ENCODE peak calls at places on chromosomes 7 and 10, in eight cellular contexts. M, P, B, X, V, O, U and Y are unnamed samples.

GRCh38 chr10:127195041-127195506 is 1.3 kb downstream of the INSYN2A start:
- DNase-seq in M (no peak), P (no peak), B (no peak), X (no peak), V (peak), O (no peak), U (no peak), Y (no peak)

GRCh38 chr7:69617364-69617763 is 19.1 kb downstream of the AUTS2 start:
- DNase-seq in M (no peak), P (no peak), B (no peak), X (no peak), V (no peak), O (no peak), U (no peak), Y (no peak)

GRCh38 chr7:155547161-155547791 is 917 bp upstream of the CNPY1 start:
- DNase-seq in M (no peak), P (no peak), B (no peak), X (no peak), V (no peak), O (no peak), U (no peak), Y (no peak)

GRCh38 chr7:17184805-17185689 is 113.4 kb upstream of the AHR start:
- DNase-seq in M (no peak), P (no peak), B (no peak), X (peak), V (peak), O (peak), U (peak), Y (no peak)

GRCh38 chr7:37287093-37287492 is 161.6 kb downstream of the ELMO1 start:
- DNase-seq in M (no peak), P (no peak), B (no peak), X (no peak), V (peak), O (no peak), U (no peak), Y (no peak)

GRCh38 chr7:23546897-23547572 is 15.3 kb upstream of the TRA2A start:
- DNase-seq in M (peak), P (peak), B (peak), X (peak), V (peak), O (peak), U (peak), Y (peak)

GRCh38 chr7:149053885-149054284 is 25.6 kb upstream of the PDIA4 start:
- DNase-seq in M (no peak), P (no peak), B (no peak), X (no peak), V (no peak), O (no peak), U (no peak), Y (no peak)

GRCh38 chr7:34342403-34342802 is 315.6 kb upstream of the NPSR1 start:
- DNase-seq in M (no peak), P (no peak), B (no peak), X (no peak), V (no peak), O (no peak), U (no peak), Y (no peak)

GRCh38 chr7:116524609-116525297 is at the start of gene CAV1:
- DNase-seq in M (peak), P (peak), B (peak), X (peak), V (peak), O (peak), U (peak), Y (no peak)

GRCh38 chr7:36132025-36132424 is 21.0 kb upstream of the EEPD1 start:
- DNase-seq in M (no peak), P (no peak), B (no peak), X (no peak), V (no peak), O (no peak), U (no peak), Y (no peak)

GRCh38 chr10:118373786-118374185 is 31.7 kb upstream of the FAM204A start:
- DNase-seq in M (no peak), P (no peak), B (no peak), X (peak), V (peak), O (peak), U (peak), Y (no peak)

GRCh38 chr7:30556854-30557644 is 37.6 kb upstream of the GARS1 start:
- DNase-seq in M (no peak), P (no peak), B (no peak), X (no peak), V (no peak), O (peak), U (no peak), Y (no peak)

GRCh38 chr10:103448751-103449150 is 3.4 kb downstream of the CALHM2 start:
- DNase-seq in M (no peak), P (peak), B (peak), X (peak), V (peak), O (peak), U (no peak), Y (no peak)

GRCh38 chr10:60707841-60708240 is 70.4 kb upstream of the CDK1 start:
- DNase-seq in M (no peak), P (no peak), B (no peak), X (no peak), V (no peak), O (no peak), U (no peak), Y (no peak)
- TF ChIP-seq CTCF in M (no peak), P (no peak), B (no peak), X (no peak), V (no peak), O (no peak), U (no peak), Y (no peak)

GRCh38 chr7:143345428-143345900 is 17.0 kb downstream of the FAM131B start:
- DNase-seq in M (peak), P (no peak), B (peak), X (peak), V (peak), O (peak), U (no peak), Y (peak)
- TF ChIP-seq CTCF in M (peak), P (no peak), B (peak), X (peak), V (peak), O (peak), U (peak), Y (peak)

GRCh38 chr7:93535616-93536015 is 38.9 kb downstream of the CALCR start:
- DNase-seq in M (no peak), P (no peak), B (no peak), X (no peak), V (no peak), O (no peak), U (no peak), Y (no peak)

DNA sequence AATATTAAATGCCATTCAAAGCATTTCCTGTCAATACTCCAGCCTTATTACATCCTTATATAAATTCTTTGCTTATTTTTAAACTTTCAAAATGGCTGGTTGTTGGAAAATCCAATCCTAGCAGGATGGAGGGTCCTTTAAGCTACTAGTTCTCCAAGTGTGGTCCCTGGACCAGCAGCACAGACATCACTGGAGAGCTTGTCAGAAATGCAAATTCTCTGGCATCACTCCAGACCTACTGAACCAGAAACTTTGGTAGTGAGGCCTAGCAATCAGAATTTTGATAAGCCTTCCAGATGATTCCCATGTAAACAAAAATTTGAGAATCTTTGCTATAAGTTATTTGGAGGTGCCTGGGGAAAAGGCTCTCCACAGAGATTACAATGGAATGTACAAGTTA is 43.8 kb downstream of the CALCR start:
- DNase-seq in M (no peak), P (no peak), B (no peak), X (no peak), V (no peak), O (no peak), U (no peak), Y (no peak)
- TF ChIP-seq CTCF in M (no peak), P (no peak), B (no peak), X (no peak), V (no peak), O (no peak), U (no peak), Y (no peak)

GRCh38 chr10:68080853-68081431 is 5.9 kb upstream of the HERC4 start:
- DNase-seq in M (no peak), P (no peak), B (no peak), X (no peak), V (no peak), O (no peak), U (no peak), Y (no peak)

GRCh38 chr10:68081916-68082315 is 6.8 kb upstream of the HERC4 start:
- DNase-seq in M (no peak), P (no peak), B (no peak), X (no peak), V (no peak), O (no peak), U (no peak), Y (no peak)

GRCh38 chr10:68083953-68084352 is 8.9 kb upstream of the HERC4 start:
- DNase-seq in M (no peak), P (no peak), B (no peak), X (no peak), V (no peak), O (no peak), U (no peak), Y (no peak)

GRCh38 chr10:68086011-68086410 is 10.9 kb upstream of the HERC4 start:
- DNase-seq in M (no peak), P (no peak), B (no peak), X (no peak), V (no peak), O (no peak), U (no peak), Y (no peak)

GRCh38 chr10:68082815-68083395 is 7.8 kb upstream of the HERC4 start:
- DNase-seq in M (no peak), P (no peak), B (no peak), X (peak), V (peak), O (no peak), U (no peak), Y (no peak)
- TF ChIP-seq CTCF in M (no peak), P (peak), B (peak), X (peak), V (peak), O (peak), U (peak), Y (peak)

DNA sequence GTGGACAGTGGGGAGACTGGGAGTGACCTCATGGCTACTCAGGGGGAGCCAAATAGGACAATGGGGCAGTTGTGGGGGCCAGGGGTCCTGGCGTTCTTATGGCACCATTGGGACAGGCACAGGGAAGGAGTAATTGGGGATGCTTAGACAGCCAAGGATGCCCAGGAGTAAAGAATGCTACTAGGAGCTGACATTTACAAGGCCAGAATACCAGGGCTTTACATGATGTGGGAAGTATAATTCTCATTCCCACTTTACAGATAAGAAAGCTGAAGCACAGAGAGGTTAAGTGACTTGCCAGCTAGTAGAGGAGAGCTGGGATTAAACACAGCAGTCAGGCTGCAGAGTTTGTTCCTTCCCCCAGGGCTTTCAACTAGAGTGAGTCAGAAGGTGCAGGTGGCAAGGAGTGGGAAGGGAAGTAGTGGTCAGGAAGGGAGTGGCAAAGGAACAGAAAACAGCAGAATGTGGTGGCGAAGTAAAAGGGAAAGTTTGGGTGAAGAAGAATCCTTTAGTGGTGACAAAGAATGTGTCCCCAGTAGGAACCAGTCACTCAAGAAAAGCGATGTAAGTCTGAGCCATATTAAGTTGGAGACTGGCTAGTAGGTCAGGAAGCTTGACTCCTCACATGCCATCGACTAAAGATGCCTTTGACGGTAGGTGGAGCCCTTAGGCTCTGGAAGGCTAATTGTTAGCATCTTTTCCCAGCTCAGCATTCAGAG is 32.8 kb downstream of the CPVL start:
- DNase-seq in M (no peak), P (no peak), B (no peak), X (peak), V (peak), O (peak), U (no peak), Y (no peak)
- TF ChIP-seq CTCF in M (peak), P (no peak), B (peak), X (peak), V (peak), O (peak), U (peak), Y (no peak)